ENCODE peak calls at places on chromosomes 6 and 20, in five cellular contexts. One of them, this sample, is unnamed.

GRCh38 chr20:63494420-63495166 is 4.3 kb downstream of the EEF1A2 start:
- DNase-seq in trophoblast cell: no peak
- DNase-seq in endothelial cell of umbilical vein: no peak
- DNase-seq in IMR-90: no peak
- DNase-seq in neural progenitor cell: no peak
- DNase-seq in this sample: no peak

GRCh38 chr6:72411872-72412708 is 209.8 kb upstream of the KCNQ5 start:
- DNase-seq in trophoblast cell: peak; percentile 91
- DNase-seq in endothelial cell of umbilical vein: peak; percentile 91
- DNase-seq in IMR-90: peak; percentile 81
- DNase-seq in neural progenitor cell: peak; percentile 75
- DNase-seq in this sample: peak; percentile 81

GRCh38 chr6:36958775-36959554 is 4.4 kb downstream of the PI16 start:
- DNase-seq in trophoblast cell: peak; percentile 40
- DNase-seq in endothelial cell of umbilical vein: no peak
- DNase-seq in IMR-90: no peak
- DNase-seq in neural progenitor cell: no peak
- DNase-seq in this sample: no peak

GRCh38 chr6:42742116-42742894 is 3.6 kb downstream of the TBCC start:
- DNase-seq in trophoblast cell: no peak
- DNase-seq in endothelial cell of umbilical vein: peak; percentile 75
- DNase-seq in IMR-90: peak; percentile 68
- DNase-seq in neural progenitor cell: no peak
- DNase-seq in this sample: no peak

GRCh38 chr20:36493013-36493800 is 48.1 kb upstream of the MYL9 start:
- DNase-seq in trophoblast cell: no peak
- DNase-seq in endothelial cell of umbilical vein: peak; percentile 34
- DNase-seq in IMR-90: no peak
- DNase-seq in neural progenitor cell: peak; percentile 57
- DNase-seq in this sample: no peak

GRCh38 chr6:150766201-150766997 is 99.1 kb upstream of the MTHFD1L start:
- DNase-seq in trophoblast cell: no peak
- DNase-seq in endothelial cell of umbilical vein: peak; percentile 57
- DNase-seq in IMR-90: no peak
- DNase-seq in neural progenitor cell: peak; percentile 38
- DNase-seq in this sample: no peak

GRCh38 chr6:166551797-166552495 is 34.5 kb downstream of the RAMACL start:
- DNase-seq in trophoblast cell: no peak
- DNase-seq in endothelial cell of umbilical vein: no peak
- DNase-seq in IMR-90: no peak
- DNase-seq in neural progenitor cell: peak; percentile 67
- DNase-seq in this sample: no peak

GRCh38 chr20:36017034-36017951 is 48.9 kb downstream of the CNBD2 start:
- DNase-seq in trophoblast cell: no peak
- DNase-seq in endothelial cell of umbilical vein: peak; percentile 94
- DNase-seq in IMR-90: peak; percentile 56
- DNase-seq in neural progenitor cell: no peak
- DNase-seq in this sample: no peak

GRCh38 chr6:14734416-14735340 is 511.2 kb upstream of the JARID2 start:
- DNase-seq in trophoblast cell: peak; percentile 75
- DNase-seq in endothelial cell of umbilical vein: no peak
- DNase-seq in IMR-90: peak; percentile 93
- DNase-seq in neural progenitor cell: no peak
- DNase-seq in this sample: no peak

GRCh38 chr6:167706313-167707109 is 120.2 kb upstream of the AFDN start:
- DNase-seq in trophoblast cell: no peak
- DNase-seq in endothelial cell of umbilical vein: no peak
- DNase-seq in IMR-90: no peak
- DNase-seq in neural progenitor cell: no peak
- DNase-seq in this sample: peak; percentile 75

GRCh38 chr6:169292340-169293124 is 38.9 kb upstream of the THBS2 start:
- DNase-seq in trophoblast cell: peak; percentile 74
- DNase-seq in endothelial cell of umbilical vein: no peak
- DNase-seq in IMR-90: peak; percentile 97
- DNase-seq in neural progenitor cell: no peak
- DNase-seq in this sample: no peak

GRCh38 chr20:43653966-43654365 is 12.9 kb upstream of the MYBL2 start:
- DNase-seq in trophoblast cell: no peak
- DNase-seq in endothelial cell of umbilical vein: no peak
- DNase-seq in IMR-90: no peak
- DNase-seq in neural progenitor cell: no peak
- DNase-seq in this sample: no peak
- H3K27ac ChIP-seq in trophoblast cell: no peak overlapping the region
- H3K27ac ChIP-seq in endothelial cell of umbilical vein: no peak overlapping the region
- H3K27ac ChIP-seq in IMR-90: no peak overlapping the region
- H3K27ac ChIP-seq in neural progenitor cell: no peak overlapping the region
- H3K27ac ChIP-seq in this sample: no peak overlapping the region

DNA sequence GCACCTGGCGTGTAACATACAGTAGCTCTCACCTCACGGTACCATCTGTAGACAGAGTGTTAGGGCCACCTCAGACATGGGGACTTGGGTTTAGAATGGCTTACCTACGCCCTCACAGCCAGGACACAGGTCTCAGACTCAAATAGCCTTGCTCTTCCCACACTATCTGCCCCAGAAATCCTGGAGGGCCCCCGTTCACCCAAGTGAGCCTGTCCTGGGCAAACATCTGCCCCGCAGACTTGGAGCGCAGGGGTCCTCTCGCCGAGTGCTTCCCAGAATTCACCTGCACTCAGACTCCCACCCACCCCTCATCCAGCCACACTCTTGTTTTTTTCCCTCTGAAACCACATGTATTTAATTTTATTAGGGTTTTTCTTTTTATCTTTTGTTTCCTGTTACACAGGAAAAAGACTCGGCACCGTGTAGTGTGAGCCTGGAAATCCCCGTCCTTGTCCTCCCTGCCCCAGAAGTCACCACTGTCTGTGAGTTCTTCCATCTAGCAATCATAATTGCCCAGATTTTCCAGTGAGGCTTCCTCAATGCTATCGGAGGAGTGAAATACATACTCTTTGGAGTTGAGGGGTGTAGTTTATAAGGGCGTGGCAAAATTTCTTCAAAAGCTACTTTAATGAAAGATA is 17.1 kb upstream of the MAP1LC3A start:
- DNase-seq in trophoblast cell: no peak
- DNase-seq in endothelial cell of umbilical vein: no peak
- DNase-seq in IMR-90: no peak
- DNase-seq in neural progenitor cell: no peak
- DNase-seq in this sample: no peak
- H3K27ac ChIP-seq in trophoblast cell: no peak overlapping the region
- H3K27ac ChIP-seq in endothelial cell of umbilical vein: no peak overlapping the region
- H3K27ac ChIP-seq in IMR-90: no peak overlapping the region
- H3K27ac ChIP-seq in neural progenitor cell: no peak overlapping the region
- H3K27ac ChIP-seq in this sample: no peak overlapping the region

GRCh38 chr6:3336066-3336786 is 77.5 kb downstream of the PSMG4 start:
- DNase-seq in trophoblast cell: no peak
- DNase-seq in endothelial cell of umbilical vein: no peak
- DNase-seq in IMR-90: no peak
- DNase-seq in neural progenitor cell: no peak
- DNase-seq in this sample: no peak

GRCh38 chr6:3336859-3337515 is 78.2 kb downstream of the PSMG4 start:
- DNase-seq in trophoblast cell: no peak
- DNase-seq in endothelial cell of umbilical vein: no peak
- DNase-seq in IMR-90: no peak
- DNase-seq in neural progenitor cell: no peak
- DNase-seq in this sample: no peak

GRCh38 chr6:3334579-3334978 is 75.8 kb downstream of the PSMG4 start:
- DNase-seq in trophoblast cell: no peak
- DNase-seq in endothelial cell of umbilical vein: peak; percentile 56
- DNase-seq in IMR-90: no peak
- DNase-seq in neural progenitor cell: no peak
- DNase-seq in this sample: no peak

GRCh38 chr6:3333263-3333662 is 74.5 kb downstream of the PSMG4 start:
- DNase-seq in trophoblast cell: no peak
- DNase-seq in endothelial cell of umbilical vein: no peak
- DNase-seq in IMR-90: no peak
- DNase-seq in neural progenitor cell: no peak
- DNase-seq in this sample: no peak

GRCh38 chr6:3335169-3335568 is 76.4 kb downstream of the PSMG4 start:
- DNase-seq in trophoblast cell: no peak
- DNase-seq in endothelial cell of umbilical vein: no peak
- DNase-seq in IMR-90: no peak
- DNase-seq in neural progenitor cell: no peak
- DNase-seq in this sample: no peak
- H3K27ac ChIP-seq in trophoblast cell: no peak overlapping the region
- H3K27ac ChIP-seq in endothelial cell of umbilical vein: no peak overlapping the region
- H3K27ac ChIP-seq in IMR-90: no peak overlapping the region
- H3K27ac ChIP-seq in neural progenitor cell: no peak overlapping the region
- H3K27ac ChIP-seq in this sample: no peak overlapping the region

GRCh38 chr20:48957053-48957481 is 35.6 kb downstream of the ARFGEF2 start:
- DNase-seq in trophoblast cell: no peak
- DNase-seq in endothelial cell of umbilical vein: peak; percentile 59
- DNase-seq in IMR-90: no peak
- DNase-seq in neural progenitor cell: no peak
- DNase-seq in this sample: no peak
- H3K27ac ChIP-seq in trophoblast cell: no peak overlapping the region
- H3K27ac ChIP-seq in endothelial cell of umbilical vein: no peak overlapping the region
- H3K27ac ChIP-seq in IMR-90: no peak overlapping the region
- H3K27ac ChIP-seq in neural progenitor cell: no peak overlapping the region
- H3K27ac ChIP-seq in this sample: no peak overlapping the region

GRCh38 chr6:44062105-44062770 is 65.0 kb downstream of the MRPL14 start:
- DNase-seq in trophoblast cell: no peak
- DNase-seq in endothelial cell of umbilical vein: no peak
- DNase-seq in IMR-90: no peak
- DNase-seq in neural progenitor cell: no peak
- DNase-seq in this sample: peak; percentile 31
- H3K27ac ChIP-seq in trophoblast cell: no peak overlapping the region
- H3K27ac ChIP-seq in endothelial cell of umbilical vein: no peak overlapping the region
- H3K27ac ChIP-seq in IMR-90: peak overlapping the region; percentile 48
- H3K27ac ChIP-seq in neural progenitor cell: no peak overlapping the region
- H3K27ac ChIP-seq in this sample: no peak overlapping the region

DNA sequence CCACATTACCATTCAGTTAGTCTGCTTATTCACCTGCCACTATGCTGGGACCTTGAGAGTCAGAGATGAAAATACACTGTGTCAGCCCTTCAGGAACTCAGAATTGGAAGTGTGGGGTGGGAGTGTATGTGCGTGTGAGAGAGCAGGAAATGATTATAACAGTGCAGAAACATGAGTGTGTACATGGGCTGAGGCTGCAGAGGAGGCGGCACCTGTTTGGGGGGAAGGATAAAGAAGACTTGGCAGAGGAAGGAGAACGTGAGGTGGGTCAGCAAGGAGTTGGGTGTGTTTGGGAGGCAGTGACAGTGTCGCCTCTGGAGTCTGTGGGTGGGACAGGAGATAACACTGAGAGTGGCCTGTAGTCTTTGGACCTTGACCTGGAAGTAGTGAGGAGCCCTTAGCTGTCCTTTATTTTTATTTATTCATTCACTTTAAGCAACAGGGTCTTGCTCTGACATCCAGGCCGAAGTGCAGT is 3.1 kb downstream of the CHMP4B start:
- DNase-seq in trophoblast cell: no peak
- DNase-seq in endothelial cell of umbilical vein: peak; percentile 66
- DNase-seq in IMR-90: peak; percentile 18
- DNase-seq in neural progenitor cell: no peak
- DNase-seq in this sample: no peak
- H3K27ac ChIP-seq in trophoblast cell: no peak overlapping the region
- H3K27ac ChIP-seq in endothelial cell of umbilical vein: peak overlapping the region; percentile 24
- H3K27ac ChIP-seq in IMR-90: no peak overlapping the region
- H3K27ac ChIP-seq in neural progenitor cell: no peak overlapping the region
- H3K27ac ChIP-seq in this sample: no peak overlapping the region

GRCh38 chr6:75492769-75493168 is 831 bp downstream of the FILIP1 start:
- DNase-seq in trophoblast cell: no peak
- DNase-seq in endothelial cell of umbilical vein: no peak
- DNase-seq in IMR-90: no peak
- DNase-seq in neural progenitor cell: no peak
- DNase-seq in this sample: no peak

GRCh38 chr6:75493400-75494064 is at the start of gene FILIP1:
- DNase-seq in trophoblast cell: no peak
- DNase-seq in endothelial cell of umbilical vein: no peak
- DNase-seq in IMR-90: peak; percentile 56
- DNase-seq in neural progenitor cell: peak; percentile 72
- DNase-seq in this sample: no peak

GRCh38 chr6:75494290-75494689 is 690 bp upstream of the FILIP1 start:
- DNase-seq in trophoblast cell: no peak
- DNase-seq in endothelial cell of umbilical vein: no peak
- DNase-seq in IMR-90: no peak
- DNase-seq in neural progenitor cell: no peak
- DNase-seq in this sample: no peak

GRCh38 chr6:75489025-75489424 is 4.6 kb downstream of the FILIP1 start:
- DNase-seq in trophoblast cell: no peak
- DNase-seq in endothelial cell of umbilical vein: peak; percentile 78
- DNase-seq in IMR-90: peak; percentile 27
- DNase-seq in neural progenitor cell: no peak
- DNase-seq in this sample: no peak

DNA sequence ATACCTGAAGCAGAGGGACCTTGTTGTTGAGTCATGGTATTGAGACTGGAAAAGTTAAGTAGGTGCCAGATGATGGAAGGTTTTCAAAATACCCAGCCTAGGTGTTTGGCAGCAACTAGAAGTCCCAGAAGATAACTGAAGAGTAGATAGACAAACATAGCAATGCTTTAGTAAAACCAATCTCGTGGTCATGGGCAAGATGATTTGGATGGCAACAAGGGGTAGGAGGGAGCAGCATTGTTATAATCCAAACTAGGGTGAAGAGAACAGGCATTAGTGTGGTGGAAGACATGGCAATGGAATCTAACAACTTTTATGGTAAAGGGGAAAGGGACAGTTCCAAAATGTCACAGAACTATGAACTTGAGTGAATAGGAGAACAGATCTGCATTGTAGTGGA is 2.3 kb downstream of the FILIP1 start:
- DNase-seq in trophoblast cell: no peak
- DNase-seq in endothelial cell of umbilical vein: no peak
- DNase-seq in IMR-90: no peak
- DNase-seq in neural progenitor cell: no peak
- DNase-seq in this sample: no peak
- H3K27ac ChIP-seq in trophoblast cell: no peak overlapping the region
- H3K27ac ChIP-seq in endothelial cell of umbilical vein: no peak overlapping the region
- H3K27ac ChIP-seq in IMR-90: no peak overlapping the region
- H3K27ac ChIP-seq in neural progenitor cell: no peak overlapping the region
- H3K27ac ChIP-seq in this sample: no peak overlapping the region

DNA sequence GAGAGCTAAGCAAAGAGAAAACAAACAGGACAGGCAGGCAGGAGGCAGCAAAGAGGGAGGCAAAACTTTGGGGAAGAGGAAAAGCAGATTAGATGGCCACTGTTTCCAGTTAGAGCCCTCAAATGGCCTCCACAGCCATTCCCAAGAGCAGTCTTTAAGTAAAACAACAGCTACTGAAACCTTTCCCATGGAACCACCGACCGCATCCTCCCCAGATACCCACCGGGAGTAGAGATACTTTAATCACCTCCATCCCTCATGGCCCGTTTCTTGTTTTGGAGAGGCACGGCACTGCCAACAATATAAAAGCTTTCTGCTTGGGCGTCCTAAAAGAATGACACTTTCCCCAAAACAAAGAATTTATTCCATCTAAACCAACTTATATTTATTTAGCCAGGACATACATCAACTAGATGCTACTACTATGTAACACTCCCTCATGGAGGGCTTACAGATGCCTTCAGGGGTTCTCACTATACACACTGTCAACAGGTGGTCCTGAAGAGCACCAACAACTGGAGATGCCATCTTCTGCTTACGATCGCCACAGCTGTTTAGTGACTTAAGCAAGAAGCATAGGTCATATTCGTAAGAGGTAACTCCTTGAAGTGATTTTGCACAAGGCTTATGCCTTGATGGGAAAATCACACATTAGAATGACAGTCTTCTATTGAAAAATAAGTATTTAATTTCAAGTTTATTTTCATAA is 43.4 kb downstream of the CNKSR3 start:
- DNase-seq in trophoblast cell: no peak
- DNase-seq in endothelial cell of umbilical vein: no peak
- DNase-seq in IMR-90: no peak
- DNase-seq in neural progenitor cell: no peak
- DNase-seq in this sample: no peak
- H3K27ac ChIP-seq in trophoblast cell: no peak overlapping the region
- H3K27ac ChIP-seq in endothelial cell of umbilical vein: no peak overlapping the region
- H3K27ac ChIP-seq in IMR-90: no peak overlapping the region
- H3K27ac ChIP-seq in neural progenitor cell: no peak overlapping the region
- H3K27ac ChIP-seq in this sample: no peak overlapping the region

This sample was measured in DND-41.